ENCODE peak calls at places on chromosomes 7 and 10, in nine cellular contexts. Q, D, S, Z, T, N, R, A and I are unnamed samples.

GRCh38 chr7:30936650-30937245 is 25.1 kb downstream of the AQP1 start:
- DNase-seq in Q (no peak), D (no peak), S (no peak), Z (no peak), T (no peak), N (no peak), R (no peak), A (no peak), I (no peak)

GRCh38 chr7:114819629-114820362 is 102.1 kb upstream of the MDFIC start:
- DNase-seq in Q (no peak), D (no peak), S (peak), Z (peak), T (no peak), N (no peak), R (peak), A (peak), I (peak)

GRCh38 chr10:48945441-48946143 is 6.0 kb upstream of the LRRC18 start:
- DNase-seq in Q (no peak), D (peak), S (no peak), Z (no peak), T (no peak), N (no peak), R (no peak), A (no peak), I (no peak)

GRCh38 chr10:88281592-88282268 is 301.4 kb downstream of the RNLS start:
- DNase-seq in Q (no peak), D (no peak), S (peak), Z (no peak), T (no peak), N (no peak), R (peak), A (no peak), I (no peak)

GRCh38 chr10:126917375-126917774 is 12.1 kb downstream of the DOCK1 start:
- DNase-seq in Q (no peak), D (no peak), S (no peak), Z (peak), T (no peak), N (no peak), R (no peak), A (no peak), I (no peak)

GRCh38 chr7:1567082-1567771 is 2.6 kb downstream of the PSMG3 start:
- DNase-seq in Q (peak), D (peak), S (peak), Z (peak), T (no peak), N (no peak), R (peak), A (peak), I (no peak)

GRCh38 chr7:2123360-2123759 is 109.4 kb downstream of the MAD1L1 start:
- DNase-seq in Q (no peak), D (no peak), S (no peak), Z (no peak), T (no peak), N (no peak), R (no peak), A (no peak), I (no peak)

GRCh38 chr7:149859369-149859768 is 14.4 kb upstream of the ATP6V0E2 start:
- DNase-seq in Q (no peak), D (no peak), S (no peak), Z (no peak), T (no peak), N (no peak), R (no peak), A (no peak), I (no peak)

GRCh38 chr7:20329389-20330175 is 1.1 kb upstream of the ITGB8 start:
- DNase-seq in Q (peak), D (peak), S (peak), Z (peak), T (peak), N (peak), R (peak), A (peak), I (no peak)

GRCh38 chr10:94103902-94104301 is 110.2 kb downstream of the PLCE1 start:
- DNase-seq in Q (no peak), D (no peak), S (peak), Z (no peak), T (no peak), N (no peak), R (peak), A (no peak), I (peak)

GRCh38 chr10:131738396-131738735 is 162.4 kb upstream of the PPP2R2D start:
- DNase-seq in Q (no peak), D (no peak), S (no peak), Z (peak), T (no peak), N (no peak), R (no peak), A (no peak), I (no peak)

GRCh38 chr7:33719059-33719581 is 186.2 kb upstream of the BMPER start:
- DNase-seq in Q (peak), D (no peak), S (peak), Z (no peak), T (no peak), N (peak), R (no peak), A (no peak), I (no peak)

GRCh38 chr10:78277734-78278404 is 244.2 kb downstream of the RPS24 start:
- DNase-seq in Q (peak), D (no peak), S (peak), Z (peak), T (no peak), N (peak), R (peak), A (no peak), I (no peak)

GRCh38 chr10:62116896-62117295 is 151.7 kb downstream of the RTKN2 start:
- DNase-seq in Q (no peak), D (no peak), S (no peak), Z (no peak), T (no peak), N (no peak), R (no peak), A (no peak), I (no peak)

GRCh38 chr7:157250605-157251228 is 86.1 kb upstream of the DNAJB6 start:
- DNase-seq in Q (no peak), D (peak), S (peak), Z (no peak), T (peak), N (no peak), R (peak), A (no peak), I (no peak)

GRCh38 chr7:128947854-128948253 is 10.1 kb downstream of the IRF5 start:
- DNase-seq in Q (no peak), D (no peak), S (peak), Z (no peak), T (no peak), N (no peak), R (no peak), A (no peak), I (no peak)

GRCh38 chr7:106165328-106165727 is 53.2 kb upstream of the SYPL1 start:
- DNase-seq in Q (no peak), D (no peak), S (peak), Z (no peak), T (no peak), N (no peak), R (peak), A (no peak), I (no peak)

GRCh38 chr10:103168436-103168835 is 24.6 kb downstream of the NT5C2 start:
- DNase-seq in Q (no peak), D (no peak), S (peak), Z (no peak), T (no peak), N (no peak), R (no peak), A (no peak), I (no peak)

DNA sequence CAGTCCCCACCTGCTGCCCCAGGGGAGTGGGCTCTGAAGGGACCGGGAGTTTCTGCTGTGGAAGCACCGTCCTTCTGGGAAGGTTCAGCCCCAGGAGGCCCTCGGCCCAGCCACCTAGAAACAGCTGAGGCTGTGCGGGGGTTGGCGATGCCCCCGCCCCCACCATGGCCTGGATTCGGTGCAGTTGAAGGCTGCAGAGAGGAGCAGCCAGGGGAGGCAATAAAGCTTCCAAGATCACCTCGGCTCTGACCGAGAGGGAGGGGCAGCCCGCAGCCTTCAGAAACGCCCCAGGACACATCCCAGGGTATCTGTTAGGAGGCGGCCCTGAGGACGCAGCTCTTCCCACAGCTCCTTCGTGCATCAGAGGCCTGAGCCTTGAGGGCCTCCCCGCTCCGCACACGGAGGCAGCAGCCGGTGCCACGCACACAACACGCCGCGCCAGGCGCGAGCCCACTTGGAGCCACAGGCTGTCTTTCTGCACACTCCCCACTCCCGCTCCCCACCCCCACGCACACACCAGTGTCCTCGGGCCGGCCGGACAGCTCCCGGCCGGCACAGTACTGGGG is 1.6 kb downstream of the KNDC1 start:
- DNase-seq in Q (no peak), D (no peak), S (no peak), Z (no peak), T (no peak), N (no peak), R (no peak), A (no peak), I (no peak)
- H3K4me3 ChIP-seq in Q (no peak), D (no peak), S (peak), Z (no peak), T (no peak), N (peak), R (no peak), A (no peak), I (no peak)

GRCh38 chr10:110461530-110461929 is 36.2 kb upstream of the DUSP5 start:
- DNase-seq in Q (no peak), D (no peak), S (no peak), Z (no peak), T (no peak), N (no peak), R (no peak), A (no peak), I (no peak)
- H3K27ac ChIP-seq in Q (no peak), D (no peak), S (no peak), Z (peak), T (no peak), N (no peak), R (no peak), A (no peak), I (no peak)

GRCh38 chr10:13162013-13162364 is 631 bp downstream of the MCM10 start:
- DNase-seq in Q (no peak), D (no peak), S (no peak), Z (no peak), T (no peak), N (no peak), R (no peak), A (no peak), I (no peak)

GRCh38 chr10:13160934-13161266 is 458 bp upstream of the MCM10 start:
- DNase-seq in Q (no peak), D (no peak), S (no peak), Z (no peak), T (no peak), N (no peak), R (no peak), A (no peak), I (no peak)

GRCh38 chr10:13163859-13164258 is 2.5 kb downstream of the MCM10 start:
- DNase-seq in Q (no peak), D (no peak), S (no peak), Z (no peak), T (no peak), N (no peak), R (no peak), A (no peak), I (no peak)

GRCh38 chr10:13161267-13162012 is at the start of gene MCM10:
- DNase-seq in Q (peak), D (peak), S (peak), Z (peak), T (peak), N (peak), R (peak), A (peak), I (peak)

DNA sequence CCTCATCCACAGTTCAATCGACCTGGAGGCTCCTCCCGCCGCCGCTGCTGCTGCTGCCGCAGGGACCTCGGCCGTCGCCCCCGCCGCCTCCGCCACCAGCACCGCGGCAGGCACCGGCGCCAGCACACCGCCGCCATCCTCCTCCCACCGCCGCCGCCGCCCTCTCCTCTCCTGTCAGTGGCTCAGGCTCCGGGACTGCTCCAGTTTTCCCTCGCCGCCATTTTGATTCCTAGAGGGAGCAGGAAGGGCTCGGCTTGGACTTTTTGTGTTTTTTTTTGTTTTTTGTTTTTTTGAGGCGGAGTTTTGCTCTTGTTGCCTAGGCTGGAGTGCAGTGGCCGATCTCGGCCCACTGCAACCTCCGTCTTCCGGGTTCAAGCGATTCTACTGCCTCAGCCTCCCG is 3.0 kb upstream of the MCM10 start:
- DNase-seq in Q (no peak), D (no peak), S (no peak), Z (no peak), T (no peak), N (no peak), R (no peak), A (no peak), I (no peak)
- H3K4me3 ChIP-seq in Q (peak), D (peak), S (no peak), Z (peak), T (no peak), N (peak), R (no peak), A (peak), I (no peak)

GRCh38 chr7:100895956-100896742 is 461 bp upstream of the ACHE start:
- DNase-seq in Q (peak), D (peak), S (no peak), Z (peak), T (no peak), N (no peak), R (no peak), A (no peak), I (no peak)

GRCh38 chr7:100895701-100895955 is at the start of gene ACHE:
- DNase-seq in Q (no peak), D (no peak), S (no peak), Z (no peak), T (no peak), N (no peak), R (no peak), A (no peak), I (no peak)

GRCh38 chr7:100897772-100898454 is 2.2 kb upstream of the ACHE start:
- DNase-seq in Q (no peak), D (peak), S (no peak), Z (no peak), T (no peak), N (no peak), R (no peak), A (no peak), I (no peak)

GRCh38 chr7:100896743-100897051 is 1.0 kb upstream of the ACHE start:
- DNase-seq in Q (no peak), D (no peak), S (no peak), Z (no peak), T (no peak), N (no peak), R (no peak), A (no peak), I (no peak)

GRCh38 chr7:100897111-100897608 is 1.5 kb upstream of the ACHE start:
- DNase-seq in Q (peak), D (peak), S (no peak), Z (peak), T (no peak), N (no peak), R (no peak), A (no peak), I (no peak)
- H3K27ac ChIP-seq in Q (no peak), D (peak), S (no peak), Z (no peak), T (no peak), N (no peak), R (no peak), A (no peak), I (no peak)

DNA sequence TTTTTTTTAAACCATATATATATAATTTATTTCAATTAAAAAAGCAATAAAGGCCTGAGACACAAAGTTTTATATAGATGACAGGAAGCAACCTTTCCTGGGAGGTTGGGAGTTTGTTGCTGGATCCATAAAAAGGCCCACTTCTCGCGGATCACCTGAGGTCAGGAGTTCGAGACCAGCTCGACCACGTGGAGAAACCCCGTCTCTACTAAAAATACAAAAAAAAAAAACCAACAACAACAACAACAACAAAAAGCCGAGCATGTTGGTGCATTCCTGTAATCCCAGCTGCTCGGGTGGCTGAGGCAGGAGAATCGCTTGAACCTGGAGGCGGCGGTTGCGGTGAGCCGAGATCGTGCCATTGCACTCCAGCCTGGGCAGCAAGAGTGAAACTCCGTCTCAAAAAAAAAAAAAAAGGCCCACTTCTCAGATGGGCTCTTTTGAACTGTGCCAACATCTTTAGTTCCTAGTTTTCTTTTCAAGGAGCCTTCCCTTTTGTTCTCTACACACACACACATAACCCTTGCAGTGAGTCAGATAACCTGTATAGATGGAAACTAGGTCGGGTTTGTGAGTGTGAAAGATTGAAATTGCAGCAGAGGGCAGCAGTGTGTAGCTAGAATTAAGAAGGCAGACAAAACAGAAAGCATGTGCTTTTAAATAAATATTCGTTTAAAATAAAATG is 1.2 kb upstream of the SMNDC1 start:
- DNase-seq in Q (no peak), D (peak), S (peak), Z (no peak), T (peak), N (no peak), R (peak), A (peak), I (peak)
- H3K4me3 ChIP-seq in Q (peak), D (no peak), S (no peak), Z (peak), T (no peak), N (no peak), R (no peak), A (no peak), I (no peak)